ENCODE peak calls at places on chromosomes 3 and 15, in nine cellular contexts. One of them, this sample, is unnamed.
A peak's percentile ranks its signal among the peaks of the same experiment; 100 is the strongest.

GRCh38 chr3:14947886-14948608 is 664 bp downstream of the NR2C2 start:
- DNase-seq in astrocyte: peak; percentile 88
- DNase-seq in PC-3: peak; percentile 97
- DNase-seq in DND-41: peak; percentile 97
- DNase-seq in left ventricle myocardium inferior: peak; percentile 96
- DNase-seq in right lobe of liver: peak; percentile 99
- DNase-seq in sigmoid colon: peak; percentile 98
- DNase-seq in vagina: peak; percentile 98
- DNase-seq in HepG2: peak; percentile 89
- DNase-seq in this sample: peak; percentile 99

GRCh38 chr3:147412491-147412916 is 3.3 kb downstream of the ZIC1 start:
- DNase-seq in astrocyte: no peak
- DNase-seq in PC-3: no peak
- DNase-seq in DND-41: no peak
- DNase-seq in left ventricle myocardium inferior: no peak
- DNase-seq in right lobe of liver: no peak
- DNase-seq in sigmoid colon: no peak
- DNase-seq in vagina: peak; percentile 61
- DNase-seq in HepG2: no peak
- DNase-seq in this sample: no peak

GRCh38 chr15:48962662-48963523 is 826 bp downstream of the SHC4 start:
- DNase-seq in astrocyte: no peak
- DNase-seq in PC-3: peak; percentile 48
- DNase-seq in DND-41: no peak
- DNase-seq in left ventricle myocardium inferior: peak; percentile 43
- DNase-seq in right lobe of liver: peak; percentile 61
- DNase-seq in sigmoid colon: peak; percentile 70
- DNase-seq in vagina: no peak
- DNase-seq in HepG2: no peak
- DNase-seq in this sample: no peak

GRCh38 chr3:152474585-152474984 is 205.9 kb downstream of the MBNL1 start:
- DNase-seq in astrocyte: peak; percentile 49
- DNase-seq in PC-3: peak; percentile 74
- DNase-seq in DND-41: no peak
- DNase-seq in left ventricle myocardium inferior: no peak
- DNase-seq in right lobe of liver: no peak
- DNase-seq in sigmoid colon: no peak
- DNase-seq in vagina: no peak
- DNase-seq in HepG2: peak; percentile 29
- DNase-seq in this sample: peak; percentile 77

GRCh38 chr15:65096481-65097385 is 18.3 kb downstream of the UBAP1L start:
- DNase-seq in astrocyte: no peak
- DNase-seq in PC-3: no peak
- DNase-seq in DND-41: no peak
- DNase-seq in left ventricle myocardium inferior: no peak
- DNase-seq in right lobe of liver: peak; percentile 31
- DNase-seq in sigmoid colon: no peak
- DNase-seq in vagina: no peak
- DNase-seq in HepG2: no peak
- DNase-seq in this sample: no peak

GRCh38 chr3:101279162-101279561 is 41.2 kb downstream of the IMPG2 start:
- DNase-seq in astrocyte: peak; percentile 41
- DNase-seq in PC-3: peak; percentile 61
- DNase-seq in DND-41: no peak
- DNase-seq in left ventricle myocardium inferior: no peak
- DNase-seq in right lobe of liver: no peak
- DNase-seq in sigmoid colon: no peak
- DNase-seq in vagina: no peak
- DNase-seq in HepG2: no peak
- DNase-seq in this sample: no peak

GRCh38 chr15:76994001-76994400 is 925 bp upstream of the PSTPIP1 start:
- DNase-seq in astrocyte: no peak
- DNase-seq in PC-3: peak; percentile 45
- DNase-seq in DND-41: no peak
- DNase-seq in left ventricle myocardium inferior: peak; percentile 51
- DNase-seq in right lobe of liver: peak; percentile 55
- DNase-seq in sigmoid colon: peak; percentile 67
- DNase-seq in vagina: no peak
- DNase-seq in HepG2: no peak
- DNase-seq in this sample: no peak

GRCh38 chr3:156463123-156463522 is 91.8 kb downstream of the SSR3 start:
- DNase-seq in astrocyte: no peak
- DNase-seq in PC-3: no peak
- DNase-seq in DND-41: no peak
- DNase-seq in left ventricle myocardium inferior: no peak
- DNase-seq in right lobe of liver: no peak
- DNase-seq in sigmoid colon: no peak
- DNase-seq in vagina: no peak
- DNase-seq in HepG2: no peak
- DNase-seq in this sample: no peak

GRCh38 chr3:174146008-174146407 is 713.1 kb upstream of the NAALADL2 start:
- DNase-seq in astrocyte: no peak
- DNase-seq in PC-3: no peak
- DNase-seq in DND-41: no peak
- DNase-seq in left ventricle myocardium inferior: no peak
- DNase-seq in right lobe of liver: no peak
- DNase-seq in sigmoid colon: no peak
- DNase-seq in vagina: no peak
- DNase-seq in HepG2: no peak
- DNase-seq in this sample: no peak

GRCh38 chr3:133703915-133704314 is 42.2 kb upstream of the TOPBP1 start:
- DNase-seq in astrocyte: no peak
- DNase-seq in PC-3: no peak
- DNase-seq in DND-41: no peak
- DNase-seq in left ventricle myocardium inferior: no peak
- DNase-seq in right lobe of liver: no peak
- DNase-seq in sigmoid colon: no peak
- DNase-seq in vagina: no peak
- DNase-seq in HepG2: peak; percentile 25
- DNase-seq in this sample: no peak

GRCh38 chr3:107198522-107199271 is 178.5 kb upstream of the CCDC54 start:
- DNase-seq in astrocyte: peak; percentile 87
- DNase-seq in PC-3: no peak
- DNase-seq in DND-41: no peak
- DNase-seq in left ventricle myocardium inferior: peak; percentile 64
- DNase-seq in right lobe of liver: no peak
- DNase-seq in sigmoid colon: no peak
- DNase-seq in vagina: no peak
- DNase-seq in HepG2: no peak
- DNase-seq in this sample: no peak

GRCh38 chr3:114389156-114389555 is 95.3 kb downstream of the TIGIT start:
- DNase-seq in astrocyte: no peak
- DNase-seq in PC-3: no peak
- DNase-seq in DND-41: peak; percentile 15
- DNase-seq in left ventricle myocardium inferior: no peak
- DNase-seq in right lobe of liver: no peak
- DNase-seq in sigmoid colon: no peak
- DNase-seq in vagina: no peak
- DNase-seq in HepG2: no peak
- DNase-seq in this sample: no peak

GRCh38 chr3:133426721-133427120 is 26.9 kb downstream of the BFSP2 start:
- DNase-seq in astrocyte: peak; percentile 53
- DNase-seq in PC-3: no peak
- DNase-seq in DND-41: no peak
- DNase-seq in left ventricle myocardium inferior: no peak
- DNase-seq in right lobe of liver: no peak
- DNase-seq in sigmoid colon: no peak
- DNase-seq in vagina: no peak
- DNase-seq in HepG2: no peak
- DNase-seq in this sample: no peak

GRCh38 chr3:187610926-187611545 is 59.2 kb downstream of the SST start:
- DNase-seq in astrocyte: peak; percentile 37
- DNase-seq in PC-3: no peak
- DNase-seq in DND-41: no peak
- DNase-seq in left ventricle myocardium inferior: no peak
- DNase-seq in right lobe of liver: no peak
- DNase-seq in sigmoid colon: no peak
- DNase-seq in vagina: no peak
- DNase-seq in HepG2: no peak
- DNase-seq in this sample: no peak

GRCh38 chr15:63332367-63333078 is 49.1 kb downstream of the CA12 start:
- DNase-seq in astrocyte: peak; percentile 82
- DNase-seq in PC-3: peak; percentile 98
- DNase-seq in DND-41: no peak
- DNase-seq in left ventricle myocardium inferior: no peak
- DNase-seq in right lobe of liver: no peak
- DNase-seq in sigmoid colon: no peak
- DNase-seq in vagina: no peak
- DNase-seq in HepG2: no peak
- DNase-seq in this sample: no peak

GRCh38 chr3:169152319-169152718 is 511.2 kb downstream of the MECOM start:
- DNase-seq in astrocyte: no peak
- DNase-seq in PC-3: no peak
- DNase-seq in DND-41: no peak
- DNase-seq in left ventricle myocardium inferior: no peak
- DNase-seq in right lobe of liver: no peak
- DNase-seq in sigmoid colon: no peak
- DNase-seq in vagina: no peak
- DNase-seq in HepG2: no peak
- DNase-seq in this sample: no peak

GRCh38 chr3:21436846-21437245 is 314.2 kb downstream of the ZNF385D start:
- DNase-seq in astrocyte: no peak
- DNase-seq in PC-3: no peak
- DNase-seq in DND-41: no peak
- DNase-seq in left ventricle myocardium inferior: no peak
- DNase-seq in right lobe of liver: no peak
- DNase-seq in sigmoid colon: no peak
- DNase-seq in vagina: no peak
- DNase-seq in HepG2: no peak
- DNase-seq in this sample: no peak

GRCh38 chr15:40069178-40070165 is 30.5 kb upstream of the SRP14 start:
- DNase-seq in astrocyte: no peak
- DNase-seq in PC-3: peak; percentile 97
- DNase-seq in DND-41: peak; percentile 35
- DNase-seq in left ventricle myocardium inferior: peak; percentile 93
- DNase-seq in right lobe of liver: peak; percentile 99
- DNase-seq in sigmoid colon: peak; percentile 94
- DNase-seq in vagina: no peak
- DNase-seq in HepG2: peak; percentile 76
- DNase-seq in this sample: peak; percentile 64

GRCh38 chr15:80071652-80072051 is 12.2 kb downstream of the ZFAND6 start:
- DNase-seq in astrocyte: no peak
- DNase-seq in PC-3: no peak
- DNase-seq in DND-41: no peak
- DNase-seq in left ventricle myocardium inferior: no peak
- DNase-seq in right lobe of liver: no peak
- DNase-seq in sigmoid colon: no peak
- DNase-seq in vagina: no peak
- DNase-seq in HepG2: no peak
- DNase-seq in this sample: no peak
- H3K4me1 ChIP-seq in astrocyte: peaks cover 25% of the 10 kb centered on the region
- H3K4me1 ChIP-seq in PC-3: peaks cover 32% of the 10 kb centered on the region
- H3K4me1 ChIP-seq in DND-41: peaks cover 32% of the 10 kb centered on the region
- H3K4me1 ChIP-seq in left ventricle myocardium inferior: peaks cover 83% of the 10 kb centered on the region
- H3K4me1 ChIP-seq in right lobe of liver: no peaks in the 10 kb centered on the region
- H3K4me1 ChIP-seq in sigmoid colon: peaks cover 66% of the 10 kb centered on the region
- H3K4me1 ChIP-seq in vagina: peaks cover 48% of the 10 kb centered on the region
- H3K4me1 ChIP-seq in HepG2: peaks cover 76% of the 10 kb centered on the region
- H3K4me1 ChIP-seq in this sample: peaks cover 77% of the 10 kb centered on the region

GRCh38 chr3:177899275-177900067 is 636.8 kb upstream of the KCNMB2 start:
- DNase-seq in astrocyte: no peak
- DNase-seq in PC-3: no peak
- DNase-seq in DND-41: no peak
- DNase-seq in left ventricle myocardium inferior: no peak
- DNase-seq in right lobe of liver: no peak
- DNase-seq in sigmoid colon: no peak
- DNase-seq in vagina: no peak
- DNase-seq in HepG2: no peak
- DNase-seq in this sample: no peak
- H3K9me3 ChIP-seq in astrocyte: peaks cover 19% of the 10 kb centered on the region
- H3K9me3 ChIP-seq in PC-3: no peaks in the 10 kb centered on the region
- H3K9me3 ChIP-seq in DND-41: peaks cover 32% of the 10 kb centered on the region
- H3K9me3 ChIP-seq in left ventricle myocardium inferior: peaks cover 53% of the 10 kb centered on the region
- H3K9me3 ChIP-seq in right lobe of liver: no peaks in the 10 kb centered on the region
- H3K9me3 ChIP-seq in sigmoid colon: no peaks in the 10 kb centered on the region
- H3K9me3 ChIP-seq in vagina: peaks cover 7% of the 10 kb centered on the region
- H3K9me3 ChIP-seq in HepG2: peaks cover 21% of the 10 kb centered on the region
- H3K9me3 ChIP-seq in this sample: peaks cover 6% of the 10 kb centered on the region

DNA sequence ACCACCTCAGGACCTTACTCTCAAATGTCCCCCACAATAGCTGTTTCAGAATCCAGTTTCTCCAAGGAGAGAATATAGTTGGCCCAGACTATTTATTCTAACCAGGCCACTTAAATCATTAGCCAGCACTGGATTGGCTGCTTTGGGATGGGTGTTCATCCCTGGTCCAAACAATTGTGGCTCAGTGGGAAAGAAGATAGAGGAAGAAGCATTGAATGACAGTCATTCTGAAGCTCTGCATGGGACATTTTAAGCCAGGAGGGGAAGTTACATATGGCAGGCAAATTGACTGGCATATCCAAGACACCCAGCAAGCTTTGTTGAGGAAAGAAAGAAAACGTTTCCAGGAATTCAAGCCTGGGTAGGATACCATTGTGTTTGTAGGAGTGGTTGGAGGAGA is 5.6 kb upstream of the DCLK3 start:
- DNase-seq in astrocyte: no peak
- DNase-seq in PC-3: no peak
- DNase-seq in DND-41: no peak
- DNase-seq in left ventricle myocardium inferior: no peak
- DNase-seq in right lobe of liver: no peak
- DNase-seq in sigmoid colon: no peak
- DNase-seq in vagina: no peak
- DNase-seq in HepG2: no peak
- DNase-seq in this sample: no peak
- H3K4me3 ChIP-seq in astrocyte: no peak overlapping the region
- H3K4me3 ChIP-seq in PC-3: no peak overlapping the region
- H3K4me3 ChIP-seq in DND-41: no peak overlapping the region
- H3K4me3 ChIP-seq in left ventricle myocardium inferior: no peak overlapping the region
- H3K4me3 ChIP-seq in right lobe of liver: no peak overlapping the region
- H3K4me3 ChIP-seq in sigmoid colon: no peak overlapping the region
- H3K4me3 ChIP-seq in vagina: no peak overlapping the region
- H3K4me3 ChIP-seq in HepG2: no peak overlapping the region
- H3K4me3 ChIP-seq in this sample: no peak overlapping the region

GRCh38 chr15:90934949-90935751 is at the start of gene UNC45A:
- DNase-seq in astrocyte: peak; percentile 69
- DNase-seq in PC-3: peak; percentile 94
- DNase-seq in DND-41: peak; percentile 91
- DNase-seq in left ventricle myocardium inferior: peak; percentile 94
- DNase-seq in right lobe of liver: peak; percentile 97
- DNase-seq in sigmoid colon: peak; percentile 95
- DNase-seq in vagina: no peak
- DNase-seq in HepG2: peak; percentile 78
- DNase-seq in this sample: peak; percentile 98

GRCh38 chr15:90931737-90932659 is at the start of gene HDDC3:
- DNase-seq in astrocyte: peak; percentile 48
- DNase-seq in PC-3: peak; percentile 88
- DNase-seq in DND-41: peak; percentile 84
- DNase-seq in left ventricle myocardium inferior: peak; percentile 94
- DNase-seq in right lobe of liver: peak; percentile 93
- DNase-seq in sigmoid colon: peak; percentile 94
- DNase-seq in vagina: no peak
- DNase-seq in HepG2: peak; percentile 86
- DNase-seq in this sample: peak; percentile 96

GRCh38 chr15:90932660-90932991 is 277 bp upstream of the HDDC3 start:
- DNase-seq in astrocyte: no peak
- DNase-seq in PC-3: no peak
- DNase-seq in DND-41: no peak
- DNase-seq in left ventricle myocardium inferior: no peak
- DNase-seq in right lobe of liver: no peak
- DNase-seq in sigmoid colon: no peak
- DNase-seq in vagina: no peak
- DNase-seq in HepG2: no peak
- DNase-seq in this sample: no peak

GRCh38 chr15:90934256-90934948 is 683 bp upstream of the UNC45A start:
- DNase-seq in astrocyte: peak; percentile 50
- DNase-seq in PC-3: peak; percentile 88
- DNase-seq in DND-41: peak; percentile 86
- DNase-seq in left ventricle myocardium inferior: peak; percentile 84
- DNase-seq in right lobe of liver: peak; percentile 87
- DNase-seq in sigmoid colon: peak; percentile 90
- DNase-seq in vagina: no peak
- DNase-seq in HepG2: peak; percentile 81
- DNase-seq in this sample: peak; percentile 96

GRCh38 chr15:90933310-90933709 is 961 bp upstream of the HDDC3 start:
- DNase-seq in astrocyte: no peak
- DNase-seq in PC-3: no peak
- DNase-seq in DND-41: no peak
- DNase-seq in left ventricle myocardium inferior: no peak
- DNase-seq in right lobe of liver: no peak
- DNase-seq in sigmoid colon: no peak
- DNase-seq in vagina: no peak
- DNase-seq in HepG2: no peak
- DNase-seq in this sample: peak; percentile 56
- H3K4me1 ChIP-seq in astrocyte: peaks cover 35% of the 10 kb centered on the region
- H3K4me1 ChIP-seq in PC-3: peaks cover 39% of the 10 kb centered on the region
- H3K4me1 ChIP-seq in DND-41: peaks cover 68% of the 10 kb centered on the region
- H3K4me1 ChIP-seq in left ventricle myocardium inferior: peaks cover 70% of the 10 kb centered on the region
- H3K4me1 ChIP-seq in right lobe of liver: no peaks in the 10 kb centered on the region
- H3K4me1 ChIP-seq in sigmoid colon: peaks cover 58% of the 10 kb centered on the region
- H3K4me1 ChIP-seq in vagina: peaks cover 55% of the 10 kb centered on the region
- H3K4me1 ChIP-seq in HepG2: peaks cover 62% of the 10 kb centered on the region
- H3K4me1 ChIP-seq in this sample: peaks cover 61% of the 10 kb centered on the region

This sample was measured in Karpas-422.